ENCODE peak calls at places on chromosomes 16 and 17, in eight cellular contexts. One of them, this sample, is unnamed.
A peak's percentile ranks its signal among the peaks of the same experiment; 100 is the strongest.

GRCh38 chr17:57363580-57363979 is 107.3 kb downstream of the MSI2 start:
- DNase-seq in left lung: no peak
- DNase-seq in thoracic aorta: no peak
- DNase-seq in PC-3: no peak
- DNase-seq in fibroblast of pulmonary artery: no peak
- DNase-seq in tibial artery: no peak
- DNase-seq in AG04450: no peak
- DNase-seq in dorsolateral prefrontal cortex: no peak
- DNase-seq in this sample: no peak

GRCh38 chr17:36941265-36942021 is 4.2 kb downstream of the LHX1 start:
- DNase-seq in fibroblast of pulmonary artery: no peak
- DNase-seq in tibial artery: no peak
- DNase-seq in AG04450: no peak
- DNase-seq in left lung: no peak
- DNase-seq in PC-3: no peak
- DNase-seq in dorsolateral prefrontal cortex: no peak
- DNase-seq in thoracic aorta: no peak
- DNase-seq in this sample: no peak

GRCh38 chr17:49132699-49133364 is at the start of gene B4GALNT2:
- DNase-seq in AG04450: no peak
- DNase-seq in PC-3: peak; percentile 49
- DNase-seq in left lung: no peak
- DNase-seq in tibial artery: no peak
- DNase-seq in fibroblast of pulmonary artery: no peak
- DNase-seq in thoracic aorta: no peak
- DNase-seq in dorsolateral prefrontal cortex: no peak
- DNase-seq in this sample: no peak

GRCh38 chr16:57728336-57729181 is 7.0 kb upstream of the KATNB1 start:
- DNase-seq in thoracic aorta: no peak
- DNase-seq in PC-3: no peak
- DNase-seq in dorsolateral prefrontal cortex: no peak
- DNase-seq in AG04450: no peak
- DNase-seq in tibial artery: no peak
- DNase-seq in fibroblast of pulmonary artery: no peak
- DNase-seq in left lung: no peak
- DNase-seq in this sample: no peak

GRCh38 chr17:64006361-64007088 is 8.4 kb downstream of the PRR29 start:
- DNase-seq in fibroblast of pulmonary artery: no peak
- DNase-seq in thoracic aorta: no peak
- DNase-seq in dorsolateral prefrontal cortex: peak; percentile 0
- DNase-seq in PC-3: no peak
- DNase-seq in tibial artery: peak; percentile 49
- DNase-seq in left lung: no peak
- DNase-seq in AG04450: no peak
- DNase-seq in this sample: no peak

GRCh38 chr17:28029033-28029432 is 13.4 kb upstream of the NLK start:
- DNase-seq in thoracic aorta: no peak
- DNase-seq in PC-3: no peak
- DNase-seq in tibial artery: no peak
- DNase-seq in left lung: no peak
- DNase-seq in dorsolateral prefrontal cortex: no peak
- DNase-seq in AG04450: no peak
- DNase-seq in fibroblast of pulmonary artery: no peak
- DNase-seq in this sample: no peak

GRCh38 chr17:74215332-74215727 is 2.0 kb downstream of the TTYH2 start:
- DNase-seq in PC-3: no peak
- DNase-seq in dorsolateral prefrontal cortex: peak; percentile 75
- DNase-seq in AG04450: no peak
- DNase-seq in left lung: no peak
- DNase-seq in thoracic aorta: no peak
- DNase-seq in fibroblast of pulmonary artery: no peak
- DNase-seq in tibial artery: no peak
- DNase-seq in this sample: no peak

GRCh38 chr16:22933173-22933572 is 119.2 kb downstream of the HS3ST2 start:
- DNase-seq in dorsolateral prefrontal cortex: no peak
- DNase-seq in left lung: no peak
- DNase-seq in thoracic aorta: no peak
- DNase-seq in tibial artery: no peak
- DNase-seq in fibroblast of pulmonary artery: peak; percentile 28
- DNase-seq in AG04450: no peak
- DNase-seq in PC-3: no peak
- DNase-seq in this sample: no peak

GRCh38 chr17:72737291-72737690 is 355.2 kb downstream of the SLC39A11 start:
- DNase-seq in dorsolateral prefrontal cortex: no peak
- DNase-seq in AG04450: no peak
- DNase-seq in PC-3: no peak
- DNase-seq in fibroblast of pulmonary artery: no peak
- DNase-seq in left lung: no peak
- DNase-seq in tibial artery: no peak
- DNase-seq in thoracic aorta: no peak
- DNase-seq in this sample: no peak

GRCh38 chr17:39627717-39628516 is 1.2 kb downstream of the PPP1R1B start:
- DNase-seq in dorsolateral prefrontal cortex: no peak
- DNase-seq in tibial artery: no peak
- DNase-seq in thoracic aorta: no peak
- DNase-seq in PC-3: no peak
- DNase-seq in fibroblast of pulmonary artery: no peak
- DNase-seq in AG04450: no peak
- DNase-seq in left lung: no peak
- DNase-seq in this sample: no peak

GRCh38 chr17:73593249-73593965 is 50.8 kb downstream of the SDK2 start:
- DNase-seq in PC-3: no peak
- DNase-seq in tibial artery: no peak
- DNase-seq in left lung: no peak
- DNase-seq in dorsolateral prefrontal cortex: no peak
- DNase-seq in AG04450: no peak
- DNase-seq in fibroblast of pulmonary artery: no peak
- DNase-seq in thoracic aorta: no peak
- DNase-seq in this sample: no peak

GRCh38 chr17:64223931-64224657 is 39.0 kb downstream of the TEX2 start:
- DNase-seq in AG04450: no peak
- DNase-seq in tibial artery: no peak
- DNase-seq in thoracic aorta: no peak
- DNase-seq in PC-3: no peak
- DNase-seq in left lung: no peak
- DNase-seq in dorsolateral prefrontal cortex: no peak
- DNase-seq in fibroblast of pulmonary artery: no peak
- DNase-seq in this sample: no peak

GRCh38 chr16:19697756-19698318 is 20.2 kb downstream of the KNOP1 start:
- DNase-seq in PC-3: no peak
- DNase-seq in AG04450: no peak
- DNase-seq in left lung: no peak
- DNase-seq in thoracic aorta: no peak
- DNase-seq in fibroblast of pulmonary artery: no peak
- DNase-seq in tibial artery: no peak
- DNase-seq in dorsolateral prefrontal cortex: no peak
- DNase-seq in this sample: no peak

GRCh38 chr16:24511801-24512200 is 27.6 kb upstream of the RBBP6 start:
- DNase-seq in left lung: no peak
- DNase-seq in fibroblast of pulmonary artery: no peak
- DNase-seq in dorsolateral prefrontal cortex: no peak
- DNase-seq in AG04450: no peak
- DNase-seq in thoracic aorta: no peak
- DNase-seq in PC-3: no peak
- DNase-seq in tibial artery: no peak
- DNase-seq in this sample: no peak

GRCh38 chr17:7626307-7626706 is 1.3 kb downstream of the SAT2 start:
- DNase-seq in dorsolateral prefrontal cortex: no peak
- DNase-seq in fibroblast of pulmonary artery: no peak
- DNase-seq in PC-3: no peak
- DNase-seq in tibial artery: peak; percentile 69
- DNase-seq in thoracic aorta: no peak
- DNase-seq in left lung: peak; percentile 48
- DNase-seq in AG04450: no peak
- DNase-seq in this sample: no peak
- H3K4me3 ChIP-seq in dorsolateral prefrontal cortex: peak overlapping the region; percentile 76
- H3K4me3 ChIP-seq in fibroblast of pulmonary artery: peak overlapping the region; percentile 91
- H3K4me3 ChIP-seq in PC-3: peak overlapping the region; percentile 91
- H3K4me3 ChIP-seq in tibial artery: no peak overlapping the region
- H3K4me3 ChIP-seq in thoracic aorta: no peak overlapping the region
- H3K4me3 ChIP-seq in left lung: peak overlapping the region; percentile 69
- H3K4me3 ChIP-seq in AG04450: peak overlapping the region; percentile 86
- H3K4me3 ChIP-seq in this sample: peak overlapping the region; percentile 83

GRCh38 chr17:3962217-3963069 is 1.8 kb downstream of the ATP2A3 start:
- DNase-seq in thoracic aorta: no peak
- DNase-seq in left lung: no peak
- DNase-seq in dorsolateral prefrontal cortex: no peak
- DNase-seq in PC-3: no peak
- DNase-seq in tibial artery: no peak
- DNase-seq in fibroblast of pulmonary artery: no peak
- DNase-seq in AG04450: no peak
- DNase-seq in this sample: no peak

GRCh38 chr17:3963214-3964201 is 729 bp downstream of the ATP2A3 start:
- DNase-seq in dorsolateral prefrontal cortex: no peak
- DNase-seq in fibroblast of pulmonary artery: no peak
- DNase-seq in PC-3: no peak
- DNase-seq in left lung: peak; percentile 63
- DNase-seq in AG04450: no peak
- DNase-seq in thoracic aorta: no peak
- DNase-seq in tibial artery: no peak
- DNase-seq in this sample: no peak

GRCh38 chr17:3959921-3960601 is 4.2 kb downstream of the ATP2A3 start:
- DNase-seq in AG04450: no peak
- DNase-seq in fibroblast of pulmonary artery: no peak
- DNase-seq in dorsolateral prefrontal cortex: no peak
- DNase-seq in left lung: no peak
- DNase-seq in PC-3: no peak
- DNase-seq in thoracic aorta: no peak
- DNase-seq in tibial artery: no peak
- DNase-seq in this sample: no peak

GRCh38 chr17:3960764-3961163 is 3.5 kb downstream of the ATP2A3 start:
- DNase-seq in dorsolateral prefrontal cortex: no peak
- DNase-seq in PC-3: no peak
- DNase-seq in tibial artery: no peak
- DNase-seq in thoracic aorta: no peak
- DNase-seq in AG04450: no peak
- DNase-seq in left lung: peak; percentile 77
- DNase-seq in fibroblast of pulmonary artery: peak; percentile 50
- DNase-seq in this sample: peak; percentile 60

DNA sequence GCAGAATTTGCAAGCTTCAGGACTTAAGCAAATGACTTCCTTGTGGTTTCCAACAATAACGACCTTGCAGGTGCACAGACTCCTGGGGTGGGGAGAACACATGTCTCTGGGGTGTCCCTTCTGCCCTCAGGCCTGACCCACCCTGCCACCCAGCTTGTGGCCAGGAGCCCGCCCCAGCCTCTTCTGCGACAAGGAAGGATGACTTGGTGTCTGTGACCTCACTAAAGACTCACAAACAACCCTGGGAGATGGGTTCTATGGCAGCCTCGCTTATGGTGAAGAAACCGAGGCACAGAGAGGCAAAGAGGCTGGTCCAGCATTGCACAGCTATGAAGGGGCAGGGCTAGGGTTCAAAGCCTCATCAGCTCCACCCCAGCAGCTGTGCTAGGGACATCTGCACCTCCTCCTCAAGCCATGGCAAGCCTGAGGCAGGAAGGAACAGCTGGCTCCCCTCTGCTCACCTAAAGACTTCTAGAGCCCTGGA is 2.6 kb downstream of the ATP2A3 start:
- DNase-seq in tibial artery: no peak
- DNase-seq in left lung: peak; percentile 55
- DNase-seq in dorsolateral prefrontal cortex: no peak
- DNase-seq in PC-3: no peak
- DNase-seq in AG04450: no peak
- DNase-seq in fibroblast of pulmonary artery: no peak
- DNase-seq in thoracic aorta: no peak
- DNase-seq in this sample: no peak
- H3K4me3 ChIP-seq in tibial artery: no peak overlapping the region
- H3K4me3 ChIP-seq in left lung: no peak overlapping the region
- H3K4me3 ChIP-seq in dorsolateral prefrontal cortex: no peak overlapping the region
- H3K4me3 ChIP-seq in PC-3: no peak overlapping the region
- H3K4me3 ChIP-seq in AG04450: no peak overlapping the region
- H3K4me3 ChIP-seq in fibroblast of pulmonary artery: no peak overlapping the region
- H3K4me3 ChIP-seq in thoracic aorta: no peak overlapping the region
- H3K4me3 ChIP-seq in this sample: no peak overlapping the region

DNA sequence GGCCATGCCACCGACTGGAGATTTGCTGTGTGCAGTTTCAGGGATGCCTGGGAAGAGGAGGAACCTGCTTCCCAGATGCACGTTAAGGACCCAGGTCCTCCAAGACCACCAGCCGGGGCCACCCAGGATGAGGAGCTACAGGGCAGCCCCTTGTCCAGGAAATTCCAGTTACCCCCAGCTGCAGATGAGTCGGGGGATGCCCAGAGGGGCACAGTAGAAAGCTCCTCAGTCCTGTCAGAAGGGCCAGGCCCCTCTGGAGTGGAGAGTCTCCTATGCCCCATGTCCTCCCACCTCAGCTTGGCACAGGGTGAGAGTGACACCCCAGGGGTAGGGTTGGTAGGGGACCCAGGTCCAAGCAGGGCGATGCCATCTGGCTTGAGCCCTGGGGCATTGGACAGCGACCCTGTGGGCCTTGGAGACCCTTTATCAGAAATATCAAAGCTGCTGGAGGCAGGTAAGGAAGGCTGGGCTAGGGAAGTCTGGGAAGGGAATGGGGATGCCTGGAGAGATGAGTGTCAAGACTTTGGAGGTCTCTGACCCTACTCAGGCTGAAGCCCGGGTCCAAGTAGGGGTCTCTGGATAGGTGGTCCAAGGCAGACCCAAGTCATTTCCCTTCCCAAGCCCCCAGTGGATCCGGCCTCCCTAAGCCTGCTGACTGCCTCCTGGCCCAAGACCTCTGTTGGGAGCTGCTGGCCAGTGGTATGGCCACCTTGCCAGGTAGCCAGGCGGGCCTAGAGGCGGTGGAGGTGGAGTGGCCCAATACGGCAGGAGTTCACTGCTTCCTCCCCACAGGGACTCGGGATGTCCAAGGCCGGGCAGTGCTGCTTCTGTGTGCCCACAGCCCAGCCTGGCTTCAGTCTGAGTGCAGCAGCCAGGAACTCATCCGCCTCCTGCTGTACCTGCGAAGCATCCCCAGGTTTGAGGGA is 1.0 kb downstream of the PLEKHG4 start:
- DNase-seq in fibroblast of pulmonary artery: no peak
- DNase-seq in left lung: no peak
- DNase-seq in AG04450: no peak
- DNase-seq in tibial artery: no peak
- DNase-seq in PC-3: no peak
- DNase-seq in dorsolateral prefrontal cortex: no peak
- DNase-seq in thoracic aorta: no peak
- DNase-seq in this sample: no peak
- H3K4me3 ChIP-seq in fibroblast of pulmonary artery: no peak overlapping the region
- H3K4me3 ChIP-seq in left lung: no peak overlapping the region
- H3K4me3 ChIP-seq in AG04450: no peak overlapping the region
- H3K4me3 ChIP-seq in tibial artery: no peak overlapping the region
- H3K4me3 ChIP-seq in PC-3: no peak overlapping the region
- H3K4me3 ChIP-seq in dorsolateral prefrontal cortex: no peak overlapping the region
- H3K4me3 ChIP-seq in thoracic aorta: no peak overlapping the region
- H3K4me3 ChIP-seq in this sample: peak overlapping the region; percentile 46

DNA sequence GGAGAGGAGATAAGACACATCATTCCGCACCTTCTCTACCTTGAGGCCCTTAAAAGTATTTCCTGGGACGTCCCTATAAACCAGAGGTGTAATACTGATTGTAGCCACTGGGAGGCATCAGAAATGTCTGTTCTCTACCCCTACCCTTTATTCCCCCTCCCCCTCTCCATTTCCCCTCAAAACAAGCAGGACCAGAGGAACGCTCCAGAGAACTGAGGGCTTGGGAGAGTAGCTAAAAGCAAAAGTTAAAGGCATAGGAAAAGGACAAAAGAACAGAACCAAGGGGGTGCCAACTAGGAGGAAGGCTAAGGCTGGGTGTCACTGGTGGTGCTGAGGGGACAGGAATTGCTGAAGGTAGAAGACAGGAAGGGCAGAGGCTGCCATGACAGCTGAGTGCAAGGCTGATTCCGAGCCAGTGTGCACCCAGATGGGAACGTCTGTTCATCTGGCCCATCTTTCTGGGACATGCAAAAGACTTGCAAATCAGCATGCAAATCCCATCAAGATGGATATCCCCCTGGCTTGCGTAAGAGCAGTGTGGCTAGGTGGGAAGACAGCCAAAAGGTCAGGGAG is 6.7 kb downstream of the CAMTA2 start:
- DNase-seq in AG04450: no peak
- DNase-seq in left lung: no peak
- DNase-seq in dorsolateral prefrontal cortex: no peak
- DNase-seq in thoracic aorta: no peak
- DNase-seq in fibroblast of pulmonary artery: peak; percentile 71
- DNase-seq in tibial artery: no peak
- DNase-seq in PC-3: peak; percentile 65
- DNase-seq in this sample: peak; percentile 46
- H3K4me3 ChIP-seq in AG04450: no peak overlapping the region
- H3K4me3 ChIP-seq in left lung: no peak overlapping the region
- H3K4me3 ChIP-seq in dorsolateral prefrontal cortex: no peak overlapping the region
- H3K4me3 ChIP-seq in thoracic aorta: no peak overlapping the region
- H3K4me3 ChIP-seq in fibroblast of pulmonary artery: no peak overlapping the region
- H3K4me3 ChIP-seq in tibial artery: no peak overlapping the region
- H3K4me3 ChIP-seq in PC-3: no peak overlapping the region
- H3K4me3 ChIP-seq in this sample: no peak overlapping the region